ENCODE peak calls at places on chromosomes 1 and 21, in six cellular contexts. One of them, this sample, is unnamed.

GRCh38 chr1:118304722-118305344 is 119.8 kb upstream of the SPAG17 start:
- DNase-seq in endodermal cell: peak; percentile 52
- DNase-seq in stimulated activated CD8-positive, alpha-beta memory T cell treated with anti-CD3 and anti-CD28 coated beads, Interleukin-15, amount 100 ng/mL, for 1 hour: no peak
- DNase-seq in NCI-H1105: no peak
- DNase-seq in cardiac fibroblast: peak; percentile 11
- DNase-seq in anterior cingulate cortex: no peak
- DNase-seq in this sample: no peak

GRCh38 chr1:166910396-166910994 is 34.4 kb upstream of the TADA1 start:
- DNase-seq in cardiac fibroblast: peak; percentile 85
- DNase-seq in stimulated activated CD8-positive, alpha-beta memory T cell treated with anti-CD3 and anti-CD28 coated beads, Interleukin-15, amount 100 ng/mL, for 1 hour: peak; percentile 48
- DNase-seq in anterior cingulate cortex: peak; percentile 49
- DNase-seq in NCI-H1105: peak; percentile 79
- DNase-seq in endodermal cell: peak; percentile 89
- DNase-seq in this sample: peak; percentile 63

GRCh38 chr1:16248603-16249534 is 11.9 kb upstream of the CPLANE2 start:
- DNase-seq in endodermal cell: no peak
- DNase-seq in anterior cingulate cortex: peak; percentile 58
- DNase-seq in cardiac fibroblast: peak; percentile 92
- DNase-seq in stimulated activated CD8-positive, alpha-beta memory T cell treated with anti-CD3 and anti-CD28 coated beads, Interleukin-15, amount 100 ng/mL, for 1 hour: no peak
- DNase-seq in NCI-H1105: peak; percentile 96
- DNase-seq in this sample: peak; percentile 36

GRCh38 chr1:186492531-186493291 is 31.8 kb upstream of the PDC start:
- DNase-seq in anterior cingulate cortex: no peak
- DNase-seq in endodermal cell: no peak
- DNase-seq in cardiac fibroblast: peak; percentile 26
- DNase-seq in NCI-H1105: no peak
- DNase-seq in stimulated activated CD8-positive, alpha-beta memory T cell treated with anti-CD3 and anti-CD28 coated beads, Interleukin-15, amount 100 ng/mL, for 1 hour: no peak
- DNase-seq in this sample: no peak

GRCh38 chr1:112110031-112110430 is 120.6 kb upstream of the KCND3 start:
- DNase-seq in cardiac fibroblast: peak; percentile 0
- DNase-seq in endodermal cell: no peak
- DNase-seq in stimulated activated CD8-positive, alpha-beta memory T cell treated with anti-CD3 and anti-CD28 coated beads, Interleukin-15, amount 100 ng/mL, for 1 hour: no peak
- DNase-seq in NCI-H1105: peak; percentile 6
- DNase-seq in anterior cingulate cortex: no peak
- DNase-seq in this sample: no peak

GRCh38 chr1:248589334-248589733 is 8.2 kb downstream of the OR2T10 start:
- DNase-seq in anterior cingulate cortex: no peak
- DNase-seq in endodermal cell: no peak
- DNase-seq in NCI-H1105: no peak
- DNase-seq in stimulated activated CD8-positive, alpha-beta memory T cell treated with anti-CD3 and anti-CD28 coated beads, Interleukin-15, amount 100 ng/mL, for 1 hour: no peak
- DNase-seq in cardiac fibroblast: no peak
- DNase-seq in this sample: no peak

GRCh38 chr1:15799004-15799867 is 8.2 kb downstream of the UQCRHL start:
- DNase-seq in anterior cingulate cortex: no peak
- DNase-seq in endodermal cell: peak; percentile 85
- DNase-seq in stimulated activated CD8-positive, alpha-beta memory T cell treated with anti-CD3 and anti-CD28 coated beads, Interleukin-15, amount 100 ng/mL, for 1 hour: no peak
- DNase-seq in cardiac fibroblast: peak; percentile 98
- DNase-seq in NCI-H1105: no peak
- DNase-seq in this sample: peak; percentile 98

GRCh38 chr1:233597489-233597901 is 16.4 kb upstream of the KCNK1 start:
- DNase-seq in anterior cingulate cortex: no peak
- DNase-seq in stimulated activated CD8-positive, alpha-beta memory T cell treated with anti-CD3 and anti-CD28 coated beads, Interleukin-15, amount 100 ng/mL, for 1 hour: no peak
- DNase-seq in endodermal cell: no peak
- DNase-seq in NCI-H1105: no peak
- DNase-seq in cardiac fibroblast: peak; percentile 28
- DNase-seq in this sample: no peak

GRCh38 chr1:179742717-179743678 is at the start of gene FAM163A:
- DNase-seq in NCI-H1105: peak; percentile 36
- DNase-seq in stimulated activated CD8-positive, alpha-beta memory T cell treated with anti-CD3 and anti-CD28 coated beads, Interleukin-15, amount 100 ng/mL, for 1 hour: no peak
- DNase-seq in endodermal cell: peak; percentile 81
- DNase-seq in cardiac fibroblast: no peak
- DNase-seq in anterior cingulate cortex: no peak
- DNase-seq in this sample: no peak

GRCh38 chr1:9250586-9251381 is 16.2 kb downstream of the H6PD start:
- DNase-seq in stimulated activated CD8-positive, alpha-beta memory T cell treated with anti-CD3 and anti-CD28 coated beads, Interleukin-15, amount 100 ng/mL, for 1 hour: no peak
- DNase-seq in NCI-H1105: no peak
- DNase-seq in anterior cingulate cortex: no peak
- DNase-seq in endodermal cell: peak; percentile 70
- DNase-seq in cardiac fibroblast: peak; percentile 51
- DNase-seq in this sample: no peak

GRCh38 chr21:17819878-17820232 is 699 bp upstream of the C21orf91 start:
- DNase-seq in cardiac fibroblast: no peak
- DNase-seq in stimulated activated CD8-positive, alpha-beta memory T cell treated with anti-CD3 and anti-CD28 coated beads, Interleukin-15, amount 100 ng/mL, for 1 hour: no peak
- DNase-seq in anterior cingulate cortex: no peak
- DNase-seq in NCI-H1105: peak; percentile 59
- DNase-seq in endodermal cell: no peak
- DNase-seq in this sample: no peak

GRCh38 chr21:42654913-42655796 is 1.7 kb downstream of the PDE9A start:
- DNase-seq in stimulated activated CD8-positive, alpha-beta memory T cell treated with anti-CD3 and anti-CD28 coated beads, Interleukin-15, amount 100 ng/mL, for 1 hour: no peak
- DNase-seq in NCI-H1105: no peak
- DNase-seq in endodermal cell: no peak
- DNase-seq in anterior cingulate cortex: no peak
- DNase-seq in cardiac fibroblast: no peak
- DNase-seq in this sample: no peak

GRCh38 chr1:244104309-244105060 is 53.4 kb downstream of the ZBTB18 start:
- DNase-seq in anterior cingulate cortex: no peak
- DNase-seq in cardiac fibroblast: peak; percentile 68
- DNase-seq in stimulated activated CD8-positive, alpha-beta memory T cell treated with anti-CD3 and anti-CD28 coated beads, Interleukin-15, amount 100 ng/mL, for 1 hour: no peak
- DNase-seq in NCI-H1105: no peak
- DNase-seq in endodermal cell: no peak
- DNase-seq in this sample: peak; percentile 99

GRCh38 chr1:108316545-108316944 is 72.7 kb upstream of the NBPF4 start:
- DNase-seq in endodermal cell: no peak
- DNase-seq in NCI-H1105: no peak
- DNase-seq in stimulated activated CD8-positive, alpha-beta memory T cell treated with anti-CD3 and anti-CD28 coated beads, Interleukin-15, amount 100 ng/mL, for 1 hour: no peak
- DNase-seq in anterior cingulate cortex: no peak
- DNase-seq in cardiac fibroblast: peak; percentile 25
- DNase-seq in this sample: no peak

GRCh38 chr1:228691926-228692325 is 43.4 kb upstream of the RHOU start:
- DNase-seq in NCI-H1105: peak; percentile 39
- DNase-seq in anterior cingulate cortex: no peak
- DNase-seq in endodermal cell: no peak
- DNase-seq in stimulated activated CD8-positive, alpha-beta memory T cell treated with anti-CD3 and anti-CD28 coated beads, Interleukin-15, amount 100 ng/mL, for 1 hour: no peak
- DNase-seq in cardiac fibroblast: peak; percentile 74
- DNase-seq in this sample: no peak

GRCh38 chr1:56508523-56508983 is 70.8 kb downstream of the PLPP3 start:
- DNase-seq in cardiac fibroblast: peak; percentile 64
- DNase-seq in NCI-H1105: no peak
- DNase-seq in endodermal cell: no peak
- DNase-seq in stimulated activated CD8-positive, alpha-beta memory T cell treated with anti-CD3 and anti-CD28 coated beads, Interleukin-15, amount 100 ng/mL, for 1 hour: no peak
- DNase-seq in anterior cingulate cortex: no peak
- DNase-seq in this sample: no peak